ENCODE peak calls at places on chromosomes 7 and 10, in ten cellular contexts. One of them, this sample, is unnamed.

GRCh38 chr7:30923009-30923773 is 11.5 kb downstream of the AQP1 start:
- DNase-seq in stimulated activated CD8-positive, alpha-beta memory T cell treated with anti-CD3 and anti-CD28 coated beads, Interleukin-7, amount 100 ng/mL, for 24 hours: no peak
- DNase-seq in HTR-8/SVneo: no peak
- DNase-seq in HEK293T: no peak
- DNase-seq in stromal cell of bone marrow: no peak
- DNase-seq in CD4-positive, alpha-beta memory T cell: no peak
- DNase-seq in lower leg skin: peak
- DNase-seq in COR-L47: no peak
- DNase-seq in stomach: peak
- DNase-seq in OCI-LY7: no peak
- DNase-seq in this sample: no peak

GRCh38 chr10:130021373-130021950 is 57.4 kb upstream of the EBF3 start:
- DNase-seq in lower leg skin: no peak
- DNase-seq in OCI-LY7: no peak
- DNase-seq in COR-L47: no peak
- DNase-seq in HEK293T: no peak
- DNase-seq in stomach: no peak
- DNase-seq in CD4-positive, alpha-beta memory T cell: no peak
- DNase-seq in stromal cell of bone marrow: peak
- DNase-seq in stimulated activated CD8-positive, alpha-beta memory T cell treated with anti-CD3 and anti-CD28 coated beads, Interleukin-7, amount 100 ng/mL, for 24 hours: no peak
- DNase-seq in HTR-8/SVneo: no peak
- DNase-seq in this sample: peak

GRCh38 chr10:22666287-22667092 is 47.9 kb downstream of the PIP4K2A start:
- DNase-seq in stomach: peak
- DNase-seq in lower leg skin: no peak
- DNase-seq in stromal cell of bone marrow: no peak
- DNase-seq in OCI-LY7: peak
- DNase-seq in stimulated activated CD8-positive, alpha-beta memory T cell treated with anti-CD3 and anti-CD28 coated beads, Interleukin-7, amount 100 ng/mL, for 24 hours: no peak
- DNase-seq in HEK293T: no peak
- DNase-seq in COR-L47: no peak
- DNase-seq in CD4-positive, alpha-beta memory T cell: peak
- DNase-seq in HTR-8/SVneo: no peak
- DNase-seq in this sample: no peak

GRCh38 chr7:97128736-97129135 is 11.2 kb downstream of the SDHAF3 start:
- DNase-seq in OCI-LY7: no peak
- DNase-seq in stimulated activated CD8-positive, alpha-beta memory T cell treated with anti-CD3 and anti-CD28 coated beads, Interleukin-7, amount 100 ng/mL, for 24 hours: no peak
- DNase-seq in HTR-8/SVneo: no peak
- DNase-seq in stomach: no peak
- DNase-seq in lower leg skin: no peak
- DNase-seq in HEK293T: no peak
- DNase-seq in CD4-positive, alpha-beta memory T cell: no peak
- DNase-seq in stromal cell of bone marrow: no peak
- DNase-seq in COR-L47: no peak
- DNase-seq in this sample: no peak

GRCh38 chr10:125266541-125266940 is 106.2 kb upstream of the CTBP2 start:
- DNase-seq in CD4-positive, alpha-beta memory T cell: no peak
- DNase-seq in lower leg skin: no peak
- DNase-seq in stimulated activated CD8-positive, alpha-beta memory T cell treated with anti-CD3 and anti-CD28 coated beads, Interleukin-7, amount 100 ng/mL, for 24 hours: no peak
- DNase-seq in COR-L47: no peak
- DNase-seq in OCI-LY7: no peak
- DNase-seq in HTR-8/SVneo: no peak
- DNase-seq in HEK293T: no peak
- DNase-seq in stromal cell of bone marrow: no peak
- DNase-seq in stomach: no peak
- DNase-seq in this sample: no peak

GRCh38 chr10:110399163-110400094 is 94.7 kb upstream of the SMNDC1 start:
- DNase-seq in HTR-8/SVneo: peak
- DNase-seq in stromal cell of bone marrow: peak
- DNase-seq in lower leg skin: no peak
- DNase-seq in OCI-LY7: no peak
- DNase-seq in stomach: peak
- DNase-seq in CD4-positive, alpha-beta memory T cell: no peak
- DNase-seq in COR-L47: no peak
- DNase-seq in stimulated activated CD8-positive, alpha-beta memory T cell treated with anti-CD3 and anti-CD28 coated beads, Interleukin-7, amount 100 ng/mL, for 24 hours: no peak
- DNase-seq in HEK293T: no peak
- DNase-seq in this sample: peak

GRCh38 chr10:47277352-47278151 is 22.4 kb upstream of the GDF10 start:
- DNase-seq in stomach: no peak
- DNase-seq in COR-L47: no peak
- DNase-seq in OCI-LY7: no peak
- DNase-seq in lower leg skin: no peak
- DNase-seq in HEK293T: no peak
- DNase-seq in CD4-positive, alpha-beta memory T cell: peak
- DNase-seq in HTR-8/SVneo: no peak
- DNase-seq in stimulated activated CD8-positive, alpha-beta memory T cell treated with anti-CD3 and anti-CD28 coated beads, Interleukin-7, amount 100 ng/mL, for 24 hours: no peak
- DNase-seq in stromal cell of bone marrow: no peak
- DNase-seq in this sample: no peak

GRCh38 chr10:101066890-101067355 is 5.1 kb downstream of the KAZALD1 start:
- DNase-seq in COR-L47: no peak
- DNase-seq in HEK293T: peak
- DNase-seq in CD4-positive, alpha-beta memory T cell: no peak
- DNase-seq in stomach: peak
- DNase-seq in lower leg skin: no peak
- DNase-seq in OCI-LY7: peak
- DNase-seq in stromal cell of bone marrow: no peak
- DNase-seq in stimulated activated CD8-positive, alpha-beta memory T cell treated with anti-CD3 and anti-CD28 coated beads, Interleukin-7, amount 100 ng/mL, for 24 hours: no peak
- DNase-seq in HTR-8/SVneo: no peak
- DNase-seq in this sample: no peak

GRCh38 chr10:3538850-3539531 is 246.0 kb downstream of the KLF6 start:
- DNase-seq in lower leg skin: peak
- DNase-seq in HTR-8/SVneo: peak
- DNase-seq in HEK293T: no peak
- DNase-seq in stimulated activated CD8-positive, alpha-beta memory T cell treated with anti-CD3 and anti-CD28 coated beads, Interleukin-7, amount 100 ng/mL, for 24 hours: no peak
- DNase-seq in stomach: peak
- DNase-seq in OCI-LY7: no peak
- DNase-seq in COR-L47: no peak
- DNase-seq in stromal cell of bone marrow: peak
- DNase-seq in CD4-positive, alpha-beta memory T cell: no peak
- DNase-seq in this sample: peak

GRCh38 chr10:43238462-43238861 is 28.4 kb downstream of the RASGEF1A start:
- DNase-seq in COR-L47: no peak
- DNase-seq in stromal cell of bone marrow: no peak
- DNase-seq in CD4-positive, alpha-beta memory T cell: peak
- DNase-seq in stimulated activated CD8-positive, alpha-beta memory T cell treated with anti-CD3 and anti-CD28 coated beads, Interleukin-7, amount 100 ng/mL, for 24 hours: no peak
- DNase-seq in OCI-LY7: no peak
- DNase-seq in HTR-8/SVneo: no peak
- DNase-seq in lower leg skin: no peak
- DNase-seq in stomach: no peak
- DNase-seq in HEK293T: no peak
- DNase-seq in this sample: no peak

GRCh38 chr10:11355625-11356024 is 255.8 kb downstream of the USP6NL start:
- DNase-seq in stromal cell of bone marrow: no peak
- DNase-seq in HTR-8/SVneo: no peak
- DNase-seq in HEK293T: no peak
- DNase-seq in lower leg skin: no peak
- DNase-seq in OCI-LY7: no peak
- DNase-seq in COR-L47: no peak
- DNase-seq in stimulated activated CD8-positive, alpha-beta memory T cell treated with anti-CD3 and anti-CD28 coated beads, Interleukin-7, amount 100 ng/mL, for 24 hours: no peak
- DNase-seq in CD4-positive, alpha-beta memory T cell: no peak
- DNase-seq in stomach: no peak
- DNase-seq in this sample: no peak